ENCODE peak calls at places on chromosomes 13 and 19, in six cellular contexts. H, K, T, Z, V and U are unnamed samples.
A peak's percentile ranks its signal among the peaks of the same experiment; 100 is the strongest.

GRCh38 chr13:110433014-110433413 is 125.9 kb downstream of the COL4A2 start:
- DNase-seq in H (no peak), K (no peak), T (no peak), Z (no peak), V (no peak), U (no peak)

GRCh38 chr13:36029171-36029570 is 102.0 kb downstream of the DCLK1 start:
- DNase-seq in H (no peak), K (peak; percentile 5), T (no peak), Z (no peak), V (no peak), U (no peak)

GRCh38 chr19:38949580-38950367 is 19.0 kb downstream of the MRPS12 start:
- DNase-seq in H (peak; percentile 80), K (peak; percentile 25), T (peak; percentile 93), Z (peak; percentile 99), V (peak; percentile 99), U (peak; percentile 77)

GRCh38 chr13:24050292-24050711 is 110.2 kb upstream of the SPATA13 start:
- DNase-seq in H (no peak), K (peak; percentile 86), T (no peak), Z (no peak), V (no peak), U (peak; percentile 51)

GRCh38 chr19:45591004-45591637 is 6.5 kb upstream of the OPA3 start:
- DNase-seq in H (no peak), K (peak; percentile 35), T (peak; percentile 77), Z (peak; percentile 81), V (peak; percentile 89), U (no peak)

GRCh38 chr19:39307233-39307821 is 11.1 kb downstream of the IFNL1 start:
- DNase-seq in H (no peak), K (no peak), T (peak; percentile 62), Z (peak; percentile 89), V (peak; percentile 83), U (peak; percentile 19)

GRCh38 chr13:25453966-25454365 is 82.2 kb downstream of the ATP8A2 start:
- DNase-seq in H (no peak), K (no peak), T (no peak), Z (no peak), V (no peak), U (no peak)

GRCh38 chr19:10478476-10478875 is 24.7 kb downstream of the KEAP1 start:
- DNase-seq in H (no peak), K (peak; percentile 36), T (no peak), Z (no peak), V (no peak), U (no peak)

GRCh38 chr19:12834976-12835757 is 788 bp upstream of the RTBDN start:
- DNase-seq in H (no peak), K (no peak), T (peak; percentile 52), Z (peak; percentile 88), V (peak; percentile 73), U (no peak)

GRCh38 chr13:36038785-36039415 is 92.3 kb downstream of the DCLK1 start:
- DNase-seq in H (no peak), K (no peak), T (no peak), Z (no peak), V (no peak), U (no peak)

GRCh38 chr13:54301085-54301484 is 1272.5 kb downstream of the OLFM4 start:
- DNase-seq in H (no peak), K (no peak), T (peak; percentile 83), Z (no peak), V (no peak), U (no peak)

GRCh38 chr19:21023901-21024300 is 3.4 kb downstream of the ZNF430 start:
- DNase-seq in H (no peak), K (peak; percentile 65), T (no peak), Z (no peak), V (no peak), U (no peak)

GRCh38 chr13:68927387-68928026 is 1180.1 kb upstream of the ATXN8OS start:
- DNase-seq in H (peak; percentile 54), K (no peak), T (peak; percentile 94), Z (no peak), V (peak; percentile 78), U (peak; percentile 39)

GRCh38 chr13:114019367-114019766 is 45.5 kb upstream of the C13orf46 start:
- DNase-seq in H (no peak), K (no peak), T (peak; percentile 60), Z (no peak), V (peak; percentile 69), U (no peak)

GRCh38 chr19:6059396-6059947 is 50.8 kb downstream of the RFX2 start:
- DNase-seq in H (no peak), K (no peak), T (no peak), Z (no peak), V (no peak), U (no peak)

GRCh38 chr13:20803180-20803965 is 29.6 kb upstream of the EEF1AKMT1 start:
- DNase-seq in H (no peak), K (no peak), T (no peak), Z (no peak), V (no peak), U (no peak)

GRCh38 chr13:49893591-49893990 is 42.5 kb downstream of the SPRYD7 start:
- DNase-seq in H (no peak), K (no peak), T (no peak), Z (no peak), V (no peak), U (no peak)

GRCh38 chr13:36616706-36617105 is 57.1 kb upstream of the SERTM1 start:
- DNase-seq in H (no peak), K (no peak), T (no peak), Z (no peak), V (no peak), U (no peak)

GRCh38 chr13:99743079-99743478 is 228.5 kb downstream of the ZIC5 start:
- DNase-seq in H (no peak), K (no peak), T (no peak), Z (peak; percentile 36), V (no peak), U (no peak)

GRCh38 chr13:98413796-98414195 is 163.1 kb downstream of the STK24 start:
- DNase-seq in H (no peak), K (no peak), T (peak; percentile 33), Z (no peak), V (no peak), U (no peak)

GRCh38 chr13:69524459-69525155 is 583.0 kb upstream of the ATXN8OS start:
- DNase-seq in H (no peak), K (no peak), T (peak; percentile 7), Z (no peak), V (no peak), U (peak; percentile 9)

GRCh38 chr19:45584332-45585157 is at the start of gene OPA3:
- DNase-seq in H (peak; percentile 99), K (peak; percentile 100), T (peak; percentile 100), Z (peak; percentile 94), V (peak; percentile 99), U (peak; percentile 100)

GRCh38 chr19:46118136-46118535 is 6.4 kb downstream of the IGFL3 start:
- DNase-seq in H (no peak), K (no peak), T (no peak), Z (no peak), V (no peak), U (no peak)

GRCh38 chr13:21579754-21580316 is 24.1 kb downstream of the MICU2 start:
- DNase-seq in H (no peak), K (no peak), T (no peak), Z (no peak), V (no peak), U (no peak)

GRCh38 chr19:35002037-35002535 is 2.0 kb downstream of the GRAMD1A start:
- DNase-seq in H (no peak), K (no peak), T (no peak), Z (no peak), V (no peak), U (no peak)

GRCh38 chr19:34998777-34999497 is 1.2 kb upstream of the GRAMD1A start:
- DNase-seq in H (no peak), K (no peak), T (no peak), Z (peak; percentile 62), V (peak; percentile 92), U (no peak)

GRCh38 chr19:34999498-35000337 is at the start of gene GRAMD1A:
- DNase-seq in H (peak; percentile 82), K (peak; percentile 80), T (peak; percentile 92), Z (peak; percentile 89), V (peak; percentile 86), U (peak; percentile 90)

GRCh38 chr19:35000647-35001501 is 751 bp downstream of the GRAMD1A start:
- DNase-seq in H (no peak), K (peak; percentile 50), T (peak; percentile 66), Z (no peak), V (peak; percentile 57), U (peak; percentile 67)

DNA sequence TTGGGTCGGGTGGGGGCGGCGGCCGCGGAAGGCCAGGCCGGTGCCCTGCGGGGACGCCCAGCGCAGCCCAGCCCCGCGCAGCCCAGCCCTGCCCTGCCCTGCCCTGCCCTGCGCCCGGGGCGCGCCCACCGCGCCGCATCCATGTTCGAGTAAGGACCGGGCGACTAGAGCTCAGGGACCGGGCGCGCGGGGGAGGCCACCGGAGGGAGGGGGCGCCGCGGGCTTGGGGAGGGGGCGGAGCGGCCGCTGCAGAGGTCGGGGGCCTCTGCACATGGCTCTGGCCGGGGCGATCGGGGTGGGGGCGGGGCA is 169 bp downstream of the GRAMD1A start:
- DNase-seq in H (no peak), K (no peak), T (no peak), Z (no peak), V (no peak), U (no peak)
- H3K9ac ChIP-seq in H (peak overlapping the region; percentile 94), K (no peak overlapping the region), T (peak overlapping the region; percentile 84), Z (no peak overlapping the region), V (no peak overlapping the region), U (no peak overlapping the region)

DNA sequence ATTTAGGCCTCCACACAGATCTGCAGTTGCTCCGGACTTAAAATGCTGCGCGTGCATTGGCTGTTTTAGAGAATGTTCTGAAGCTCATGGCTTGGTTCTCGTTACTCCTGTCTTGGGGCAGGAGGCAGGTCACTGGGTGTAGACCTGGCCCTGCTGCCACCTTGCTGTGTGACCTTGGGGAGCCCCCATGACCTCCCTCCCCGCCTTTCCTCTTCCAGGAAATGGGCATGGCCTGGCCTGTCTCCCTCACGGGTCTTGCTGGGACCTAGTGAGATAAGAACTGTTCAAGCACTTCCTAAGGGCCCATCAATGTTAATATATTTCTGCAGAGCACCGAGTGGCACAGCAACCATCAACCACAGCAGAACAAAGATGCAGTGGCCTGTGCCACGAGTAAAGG is 49.4 kb downstream of the KLF2 start:
- DNase-seq in H (no peak), K (no peak), T (no peak), Z (no peak), V (no peak), U (no peak)
- H3K27ac ChIP-seq in H (no peak overlapping the region), K (no peak overlapping the region), T (no peak overlapping the region), Z (no peak overlapping the region), V (no peak overlapping the region), U (peak overlapping the region; percentile 5)

GRCh38 chr19:4327877-4328242 is 10.8 kb downstream of the STAP2 start:
- DNase-seq in H (no peak), K (no peak), T (no peak), Z (peak; percentile 87), V (no peak), U (no peak)
- H2BK120ac ChIP-seq in H (no peak overlapping the region), K (no peak overlapping the region), T (no peak overlapping the region), Z (no peak overlapping the region), V (no peak overlapping the region), U (no peak overlapping the region)

GRCh38 chr19:35861640-35862160 is 5.0 kb downstream of the KIRREL2 start:
- DNase-seq in H (no peak), K (no peak), T (no peak), Z (no peak), V (no peak), U (no peak)

GRCh38 chr19:35860436-35860817 is 3.7 kb downstream of the KIRREL2 start:
- DNase-seq in H (no peak), K (no peak), T (no peak), Z (peak; percentile 60), V (peak; percentile 56), U (no peak)

GRCh38 chr19:35862528-35862927 is 5.8 kb downstream of the KIRREL2 start:
- DNase-seq in H (no peak), K (no peak), T (peak; percentile 45), Z (no peak), V (no peak), U (no peak)

GRCh38 chr19:35860818-35861639 is 4.3 kb downstream of the KIRREL2 start:
- DNase-seq in H (peak; percentile 95), K (no peak), T (peak; percentile 95), Z (peak; percentile 90), V (peak; percentile 98), U (peak; percentile 14)

GRCh38 chr19:35863018-35863417 is 5.4 kb upstream of the APLP1 start:
- DNase-seq in H (no peak), K (no peak), T (no peak), Z (no peak), V (no peak), U (no peak)
- H3K9ac ChIP-seq in H (no peak overlapping the region), K (no peak overlapping the region), T (no peak overlapping the region), Z (no peak overlapping the region), V (no peak overlapping the region), U (no peak overlapping the region)